ENCODE peak calls at places on chromosomes 3 and 15, in ten cellular contexts. T is upper lobe of right lung, L is heart right ventricle, J is A549, E is psoas muscle, O is left ventricle myocardium inferior, I is stomach, G is IMR-90, S is Calu3, M is WERI-Rb-1. Z is an unnamed sample.

GRCh38 chr3:101853465-101853864 is 4.2 kb downstream of the NFKBIZ start:
- DNase-seq in T (no peak), L (no peak), J (no peak), E (no peak), O (no peak), I (no peak), G (no peak), S (no peak), M (no peak), Z (no peak)

GRCh38 chr3:124924741-124925140 is 9.8 kb downstream of the MUC13 start:
- DNase-seq in T (no peak), L (no peak), J (no peak), E (no peak), O (no peak), I (no peak), G (peak), S (no peak), M (no peak), Z (no peak)

GRCh38 chr15:39275066-39275465 is 305.8 kb upstream of the THBS1 start:
- DNase-seq in T (no peak), L (no peak), J (no peak), E (no peak), O (no peak), I (no peak), G (no peak), S (no peak), M (no peak), Z (no peak)

GRCh38 chr3:123244128-123244527 is 42.4 kb downstream of the SEC22A start:
- DNase-seq in T (no peak), L (no peak), J (no peak), E (no peak), O (no peak), I (no peak), G (no peak), S (peak), M (no peak), Z (no peak)

GRCh38 chr15:42819781-42820180 is 82.9 kb upstream of the CDAN1 start:
- DNase-seq in T (no peak), L (no peak), J (no peak), E (no peak), O (no peak), I (no peak), G (no peak), S (no peak), M (no peak), Z (no peak)

GRCh38 chr3:53688066-53688465 is 158.2 kb downstream of the CHDH start:
- DNase-seq in T (no peak), L (no peak), J (no peak), E (no peak), O (no peak), I (no peak), G (no peak), S (no peak), M (no peak), Z (no peak)

GRCh38 chr3:71129611-71130515 is 453.7 kb downstream of the FOXP1 start:
- DNase-seq in T (no peak), L (no peak), J (no peak), E (no peak), O (no peak), I (no peak), G (peak), S (no peak), M (no peak), Z (no peak)

GRCh38 chr3:124648551-124648950 is 81.7 kb upstream of the UMPS start:
- DNase-seq in T (no peak), L (no peak), J (no peak), E (no peak), O (no peak), I (no peak), G (no peak), S (no peak), M (no peak), Z (no peak)

GRCh38 chr3:56132762-56133161 is 335.5 kb downstream of the ERC2 start:
- DNase-seq in T (no peak), L (no peak), J (no peak), E (no peak), O (no peak), I (no peak), G (no peak), S (no peak), M (no peak), Z (no peak)

GRCh38 chr15:63992300-63992699 is 54.0 kb downstream of the DAPK2 start:
- DNase-seq in T (no peak), L (no peak), J (no peak), E (no peak), O (no peak), I (no peak), G (no peak), S (no peak), M (no peak), Z (no peak)

GRCh38 chr15:40921949-40922607 is 7.1 kb upstream of the DLL4 start:
- DNase-seq in T (no peak), L (no peak), J (no peak), E (no peak), O (no peak), I (no peak), G (no peak), S (no peak), M (no peak), Z (no peak)

GRCh38 chr3:195609229-195609628 is 25.5 kb upstream of the APOD start:
- DNase-seq in T (no peak), L (no peak), J (no peak), E (no peak), O (no peak), I (peak), G (no peak), S (no peak), M (no peak), Z (no peak)

GRCh38 chr3:133812872-133813271 is 7.3 kb downstream of the SRPRB start:
- DNase-seq in T (no peak), L (no peak), J (no peak), E (no peak), O (no peak), I (no peak), G (peak), S (no peak), M (no peak), Z (no peak)

GRCh38 chr3:12810963-12811362 is 14.5 kb downstream of the CAND2 start:
- DNase-seq in T (no peak), L (no peak), J (no peak), E (no peak), O (no peak), I (no peak), G (no peak), S (no peak), M (no peak), Z (no peak)

GRCh38 chr15:66925721-66926120 is 139.7 kb upstream of the SMAD3 start:
- DNase-seq in T (no peak), L (no peak), J (no peak), E (no peak), O (no peak), I (no peak), G (no peak), S (no peak), M (no peak), Z (no peak)

GRCh38 chr3:42478830-42479229 is 23.6 kb upstream of the VIPR1 start:
- DNase-seq in T (no peak), L (no peak), J (no peak), E (no peak), O (no peak), I (no peak), G (no peak), S (no peak), M (no peak), Z (no peak)

GRCh38 chr3:181362378-181362777 is 349.3 kb upstream of the SOX2 start:
- DNase-seq in T (no peak), L (no peak), J (no peak), E (no peak), O (no peak), I (no peak), G (no peak), S (no peak), M (no peak), Z (no peak)

GRCh38 chr3:82011336-82011735 is 249.9 kb upstream of the GBE1 start:
- DNase-seq in T (no peak), L (no peak), J (no peak), E (no peak), O (no peak), I (no peak), G (no peak), S (no peak), M (no peak), Z (no peak)

GRCh38 chr3:108391917-108392585 is 95.7 kb downstream of the HHLA2 start:
- DNase-seq in T (no peak), L (no peak), J (no peak), E (no peak), O (no peak), I (no peak), G (peak), S (no peak), M (no peak), Z (no peak)

GRCh38 chr3:127411083-127411727 is 123.4 kb upstream of the PRR20G start:
- DNase-seq in T (no peak), L (no peak), J (no peak), E (no peak), O (no peak), I (no peak), G (no peak), S (no peak), M (peak), Z (no peak)

GRCh38 chr3:139286241-139286640 is 57.6 kb upstream of the MRPS22 start:
- DNase-seq in T (peak), L (no peak), J (no peak), E (no peak), O (no peak), I (no peak), G (no peak), S (no peak), M (no peak), Z (no peak)

GRCh38 chr15:101127503-101128076 is 124.3 kb downstream of the CHSY1 start:
- DNase-seq in T (no peak), L (peak), J (no peak), E (peak), O (peak), I (peak), G (peak), S (peak), M (no peak), Z (no peak)

GRCh38 chr3:81436182-81436581 is 325.3 kb downstream of the GBE1 start:
- DNase-seq in T (no peak), L (no peak), J (no peak), E (no peak), O (no peak), I (no peak), G (no peak), S (no peak), M (no peak), Z (no peak)

GRCh38 chr3:126194713-126195305 is 14.4 kb upstream of the ALDH1L1 start:
- DNase-seq in T (no peak), L (no peak), J (no peak), E (no peak), O (no peak), I (no peak), G (no peak), S (no peak), M (no peak), Z (no peak)

GRCh38 chr3:57981483-57982087 is 26.6 kb upstream of the FLNB start:
- DNase-seq in T (no peak), L (no peak), J (no peak), E (no peak), O (no peak), I (no peak), G (no peak), S (no peak), M (no peak), Z (no peak)

GRCh38 chr3:149215474-149215873 is 6.2 kb downstream of the CP start:
- DNase-seq in T (no peak), L (no peak), J (no peak), E (no peak), O (no peak), I (no peak), G (no peak), S (no peak), M (no peak), Z (no peak)

GRCh38 chr3:29720660-29721059 is 439.8 kb downstream of the RBMS3 start:
- DNase-seq in T (no peak), L (no peak), J (no peak), E (no peak), O (no peak), I (no peak), G (no peak), S (no peak), M (no peak), Z (no peak)

GRCh38 chr3:102258666-102259227 is 176.1 kb upstream of the ZPLD1 start:
- DNase-seq in T (no peak), L (no peak), J (no peak), E (no peak), O (no peak), I (no peak), G (no peak), S (no peak), M (no peak), Z (no peak)

GRCh38 chr3:112437146-112438022 is 61.9 kb downstream of the BTLA start:
- DNase-seq in T (no peak), L (no peak), J (no peak), E (no peak), O (no peak), I (no peak), G (peak), S (no peak), M (no peak), Z (no peak)

GRCh38 chr15:91782221-91782620 is 71.3 kb upstream of the SLCO3A1 start:
- DNase-seq in T (no peak), L (no peak), J (no peak), E (no peak), O (no peak), I (peak), G (no peak), S (peak), M (no peak), Z (no peak)

GRCh38 chr3:53166781-53167291 is 5.8 kb downstream of the PRKCD start:
- DNase-seq in T (peak), L (peak), J (no peak), E (peak), O (peak), I (peak), G (peak), S (no peak), M (peak), Z (no peak)

GRCh38 chr15:96327155-96327741 is 3.3 kb upstream of the NR2F2 start:
- DNase-seq in T (no peak), L (no peak), J (peak), E (no peak), O (no peak), I (no peak), G (peak), S (no peak), M (no peak), Z (no peak)

GRCh38 chr15:42092666-42093445 is 1.5 kb downstream of the PLA2G4D start:
- DNase-seq in T (peak), L (peak), J (no peak), E (peak), O (peak), I (peak), G (no peak), S (no peak), M (no peak), Z (no peak)

GRCh38 chr15:74417230-74417629 is 16.5 kb downstream of the SEMA7A start:
- DNase-seq in T (no peak), L (peak), J (no peak), E (no peak), O (peak), I (no peak), G (peak), S (no peak), M (no peak), Z (no peak)

GRCh38 chr3:98188553-98188952 is 22.1 kb downstream of the OR5H15 start:
- DNase-seq in T (no peak), L (no peak), J (no peak), E (no peak), O (no peak), I (no peak), G (no peak), S (no peak), M (no peak), Z (no peak)
- TF ChIP-seq CTCF in T (peak), L (no peak), J (no peak), E (peak), O (no peak), I (no peak), G (peak), S (no peak), M (no peak), Z (peak)

DNA sequence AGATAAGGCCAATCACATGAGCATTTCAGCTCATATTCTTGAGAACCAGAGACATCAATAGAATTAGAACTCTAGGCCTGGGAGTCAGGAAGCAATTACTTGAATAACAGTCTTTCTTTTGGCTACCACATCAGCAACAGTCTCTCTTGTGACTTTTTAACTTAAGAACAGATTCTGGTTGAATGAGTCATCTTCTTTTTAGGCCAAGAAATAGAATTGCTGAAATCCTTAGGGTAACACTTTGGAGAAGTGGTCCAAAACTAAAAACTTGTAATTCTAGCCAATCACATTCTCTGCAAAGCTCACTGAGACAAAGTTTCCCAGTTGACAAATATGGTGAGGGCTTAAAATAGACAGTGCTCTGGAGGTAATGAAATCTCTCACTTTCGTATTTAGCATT is 238.1 kb downstream of the SHOX2 start:
- DNase-seq in T (no peak), L (no peak), J (no peak), E (no peak), O (no peak), I (no peak), G (peak), S (no peak), M (no peak), Z (no peak)
- TF ChIP-seq CTCF in T (no peak), L (no peak), J (no peak), E (no peak), O (no peak), I (no peak), G (no peak), S (no peak), M (no peak), Z (no peak)

GRCh38 chr15:79450648-79451047 is 18.5 kb downstream of the MINAR1 start:
- DNase-seq in T (no peak), L (no peak), J (no peak), E (no peak), O (no peak), I (no peak), G (no peak), S (no peak), M (no peak), Z (no peak)
- TF ChIP-seq CTCF in T (no peak), L (no peak), J (peak), E (no peak), O (no peak), I (no peak), G (peak), S (peak), M (peak), Z (peak)

GRCh38 chr15:60320365-60320764 is 77.4 kb downstream of the ANXA2 start:
- DNase-seq in T (no peak), L (no peak), J (no peak), E (no peak), O (no peak), I (no peak), G (no peak), S (no peak), M (no peak), Z (no peak)

GRCh38 chr15:60318236-60318867 is 79.4 kb downstream of the ANXA2 start:
- DNase-seq in T (no peak), L (no peak), J (no peak), E (no peak), O (no peak), I (no peak), G (no peak), S (no peak), M (no peak), Z (no peak)

GRCh38 chr15:60316961-60317360 is 80.8 kb downstream of the ANXA2 start:
- DNase-seq in T (no peak), L (no peak), J (no peak), E (no peak), O (no peak), I (no peak), G (no peak), S (no peak), M (no peak), Z (no peak)

GRCh38 chr15:60315878-60316277 is 81.9 kb downstream of the ANXA2 start:
- DNase-seq in T (no peak), L (no peak), J (no peak), E (no peak), O (no peak), I (no peak), G (no peak), S (no peak), M (no peak), Z (no peak)
- TF ChIP-seq CTCF in T (no peak), L (no peak), J (no peak), E (no peak), O (no peak), I (no peak), G (no peak), S (no peak), M (no peak), Z (no peak)

Z was measured in neural crest cell.